ENCODE peak calls at places on chromosome 2, in ten cellular contexts. One of them, this sample, is unnamed.
A peak's percentile ranks its signal among the peaks of the same experiment; 100 is the strongest.

GRCh38 chr2:9693138-9693520 is 62.3 kb upstream of the YWHAQ start:
- DNase-seq in endothelial cell of umbilical vein: no peak
- DNase-seq in WTC11: no peak
- DNase-seq in A549: no peak
- DNase-seq in HCT116: no peak
- DNase-seq in HepG2: no peak
- DNase-seq in SK-N-SH: no peak
- DNase-seq in K562: no peak
- DNase-seq in NB4: no peak
- DNase-seq in H1: no peak
- DNase-seq in this sample: no peak

GRCh38 chr2:68591225-68591624 is 52.2 kb upstream of the PROKR1 start:
- DNase-seq in HCT116: no peak
- DNase-seq in WTC11: no peak
- DNase-seq in H1: no peak
- DNase-seq in HepG2: no peak
- DNase-seq in endothelial cell of umbilical vein: no peak
- DNase-seq in SK-N-SH: no peak
- DNase-seq in A549: no peak
- DNase-seq in NB4: no peak
- DNase-seq in K562: no peak
- DNase-seq in this sample: no peak

GRCh38 chr2:156339110-156339847 is 6.8 kb upstream of the NR4A2 start:
- DNase-seq in NB4: no peak
- DNase-seq in H1: no peak
- DNase-seq in A549: peak; percentile 29
- DNase-seq in HCT116: peak; percentile 93
- DNase-seq in HepG2: no peak
- DNase-seq in K562: no peak
- DNase-seq in SK-N-SH: no peak
- DNase-seq in endothelial cell of umbilical vein: no peak
- DNase-seq in WTC11: no peak
- DNase-seq in this sample: no peak

GRCh38 chr2:172968061-172968469 is 107.6 kb upstream of the MAP3K20 start:
- DNase-seq in H1: no peak
- DNase-seq in NB4: no peak
- DNase-seq in endothelial cell of umbilical vein: peak; percentile 98
- DNase-seq in A549: no peak
- DNase-seq in SK-N-SH: no peak
- DNase-seq in K562: no peak
- DNase-seq in HepG2: peak; percentile 20
- DNase-seq in WTC11: no peak
- DNase-seq in HCT116: no peak
- DNase-seq in this sample: no peak

GRCh38 chr2:28567076-28567471 is 71.2 kb downstream of the PLB1 start:
- DNase-seq in H1: no peak
- DNase-seq in SK-N-SH: peak; percentile 71
- DNase-seq in WTC11: peak; percentile 33
- DNase-seq in K562: no peak
- DNase-seq in endothelial cell of umbilical vein: no peak
- DNase-seq in HCT116: no peak
- DNase-seq in A549: peak; percentile 17
- DNase-seq in NB4: no peak
- DNase-seq in HepG2: no peak
- DNase-seq in this sample: no peak

GRCh38 chr2:32356735-32357544 is at the start of gene BIRC6:
- DNase-seq in endothelial cell of umbilical vein: peak; percentile 97
- DNase-seq in H1: peak; percentile 86
- DNase-seq in HCT116: peak; percentile 92
- DNase-seq in K562: peak; percentile 96
- DNase-seq in HepG2: peak; percentile 97
- DNase-seq in NB4: peak; percentile 99
- DNase-seq in WTC11: peak; percentile 96
- DNase-seq in SK-N-SH: peak; percentile 100
- DNase-seq in A549: peak; percentile 99
- DNase-seq in this sample: peak; percentile 85

GRCh38 chr2:191298306-191298705 is 53.1 kb downstream of the MYO1B start:
- DNase-seq in WTC11: no peak
- DNase-seq in SK-N-SH: no peak
- DNase-seq in NB4: no peak
- DNase-seq in H1: no peak
- DNase-seq in HepG2: no peak
- DNase-seq in K562: no peak
- DNase-seq in HCT116: no peak
- DNase-seq in endothelial cell of umbilical vein: no peak
- DNase-seq in A549: no peak
- DNase-seq in this sample: no peak

GRCh38 chr2:145166716-145167115 is 646.8 kb upstream of the ZEB2 start:
- DNase-seq in SK-N-SH: no peak
- DNase-seq in HepG2: no peak
- DNase-seq in endothelial cell of umbilical vein: no peak
- DNase-seq in A549: no peak
- DNase-seq in H1: no peak
- DNase-seq in NB4: no peak
- DNase-seq in WTC11: no peak
- DNase-seq in K562: no peak
- DNase-seq in HCT116: no peak
- DNase-seq in this sample: no peak

GRCh38 chr2:29460191-29460590 is 345.0 kb downstream of the CLIP4 start:
- DNase-seq in K562: no peak
- DNase-seq in HepG2: no peak
- DNase-seq in H1: no peak
- DNase-seq in NB4: no peak
- DNase-seq in WTC11: no peak
- DNase-seq in endothelial cell of umbilical vein: no peak
- DNase-seq in HCT116: no peak
- DNase-seq in SK-N-SH: no peak
- DNase-seq in A549: no peak
- DNase-seq in this sample: no peak

GRCh38 chr2:144583741-144584453 is 64.0 kb upstream of the ZEB2 start:
- DNase-seq in HepG2: no peak
- DNase-seq in HCT116: no peak
- DNase-seq in A549: peak; percentile 13
- DNase-seq in WTC11: no peak
- DNase-seq in K562: no peak
- DNase-seq in SK-N-SH: no peak
- DNase-seq in endothelial cell of umbilical vein: peak; percentile 43
- DNase-seq in H1: no peak
- DNase-seq in NB4: no peak
- DNase-seq in this sample: no peak

GRCh38 chr2:73020657-73021370 is 50.7 kb downstream of the SFXN5 start:
- DNase-seq in A549: peak; percentile 69
- DNase-seq in HCT116: no peak
- DNase-seq in SK-N-SH: peak; percentile 46
- DNase-seq in K562: no peak
- DNase-seq in NB4: no peak
- DNase-seq in H1: no peak
- DNase-seq in HepG2: peak; percentile 97
- DNase-seq in endothelial cell of umbilical vein: peak; percentile 4
- DNase-seq in WTC11: no peak
- DNase-seq in this sample: no peak

GRCh38 chr2:15940661-15941482 is 522 bp downstream of the MYCN start:
- DNase-seq in H1: no peak
- DNase-seq in WTC11: peak; percentile 25
- DNase-seq in SK-N-SH: peak; percentile 84
- DNase-seq in A549: peak; percentile 25
- DNase-seq in K562: no peak
- DNase-seq in HCT116: no peak
- DNase-seq in endothelial cell of umbilical vein: peak; percentile 11
- DNase-seq in NB4: no peak
- DNase-seq in HepG2: no peak
- DNase-seq in this sample: no peak

GRCh38 chr2:43708891-43709290 is 32.7 kb upstream of the C1GALT1C1L start:
- DNase-seq in HepG2: no peak
- DNase-seq in SK-N-SH: no peak
- DNase-seq in K562: no peak
- DNase-seq in H1: no peak
- DNase-seq in A549: no peak
- DNase-seq in endothelial cell of umbilical vein: no peak
- DNase-seq in NB4: no peak
- DNase-seq in HCT116: no peak
- DNase-seq in WTC11: no peak
- DNase-seq in this sample: no peak

GRCh38 chr2:67463810-67464209 is 66.7 kb downstream of the ETAA1 start:
- DNase-seq in endothelial cell of umbilical vein: peak; percentile 17
- DNase-seq in NB4: no peak
- DNase-seq in SK-N-SH: no peak
- DNase-seq in K562: no peak
- DNase-seq in H1: no peak
- DNase-seq in WTC11: no peak
- DNase-seq in HCT116: peak; percentile 64
- DNase-seq in A549: peak; percentile 74
- DNase-seq in HepG2: no peak
- DNase-seq in this sample: no peak

DNA sequence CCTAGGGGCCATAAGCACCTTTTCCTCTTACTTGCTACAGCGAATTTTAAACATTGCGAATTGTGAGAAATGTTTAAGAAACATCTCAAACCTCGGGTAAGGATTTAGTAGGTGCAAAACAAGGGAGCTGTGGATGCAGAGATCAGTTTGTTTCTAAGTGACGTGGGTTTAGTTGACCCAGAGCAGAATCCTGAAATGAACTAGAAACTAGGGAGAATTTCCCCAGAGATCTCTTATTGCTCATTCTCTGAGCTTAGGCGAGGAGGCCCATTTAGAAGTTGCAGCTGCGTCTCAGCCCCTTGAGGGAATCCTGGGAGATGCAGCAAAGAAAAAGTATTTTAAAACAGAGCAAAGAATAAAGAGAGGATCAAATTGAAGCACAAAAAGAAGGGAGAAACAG is 29.3 kb downstream of the FAM124B start:
- DNase-seq in endothelial cell of umbilical vein: no peak
- DNase-seq in HepG2: no peak
- DNase-seq in SK-N-SH: no peak
- DNase-seq in WTC11: no peak
- DNase-seq in HCT116: no peak
- DNase-seq in K562: no peak
- DNase-seq in H1: no peak
- DNase-seq in NB4: no peak
- DNase-seq in A549: no peak
- DNase-seq in this sample: no peak
- TF ChIP-seq MAX in endothelial cell of umbilical vein: no peak
- TF ChIP-seq MAX in HepG2: no peak
- TF ChIP-seq MAX in SK-N-SH: no peak
- TF ChIP-seq MAX in WTC11: no peak
- TF ChIP-seq MAX in HCT116: no peak
- TF ChIP-seq MAX in K562: no peak
- TF ChIP-seq MAX in H1: no peak
- TF ChIP-seq MAX in NB4: no peak
- TF ChIP-seq MAX in A549: no peak
- TF ChIP-seq MAX in this sample: no peak

GRCh38 chr2:219296631-219297391 is 12.4 kb downstream of the PTPRN start:
- DNase-seq in K562: no peak
- DNase-seq in A549: no peak
- DNase-seq in H1: no peak
- DNase-seq in HCT116: no peak
- DNase-seq in NB4: no peak
- DNase-seq in HepG2: no peak
- DNase-seq in endothelial cell of umbilical vein: no peak
- DNase-seq in SK-N-SH: no peak
- DNase-seq in WTC11: no peak
- DNase-seq in this sample: no peak
- TF ChIP-seq MAX in K562: no peak
- TF ChIP-seq MAX in A549: no peak
- TF ChIP-seq MAX in H1: no peak
- TF ChIP-seq MAX in HCT116: no peak
- TF ChIP-seq MAX in NB4: no peak
- TF ChIP-seq MAX in HepG2: no peak
- TF ChIP-seq MAX in endothelial cell of umbilical vein: no peak
- TF ChIP-seq MAX in SK-N-SH: no peak
- TF ChIP-seq MAX in WTC11: no peak
- TF ChIP-seq MAX in this sample: no peak

DNA sequence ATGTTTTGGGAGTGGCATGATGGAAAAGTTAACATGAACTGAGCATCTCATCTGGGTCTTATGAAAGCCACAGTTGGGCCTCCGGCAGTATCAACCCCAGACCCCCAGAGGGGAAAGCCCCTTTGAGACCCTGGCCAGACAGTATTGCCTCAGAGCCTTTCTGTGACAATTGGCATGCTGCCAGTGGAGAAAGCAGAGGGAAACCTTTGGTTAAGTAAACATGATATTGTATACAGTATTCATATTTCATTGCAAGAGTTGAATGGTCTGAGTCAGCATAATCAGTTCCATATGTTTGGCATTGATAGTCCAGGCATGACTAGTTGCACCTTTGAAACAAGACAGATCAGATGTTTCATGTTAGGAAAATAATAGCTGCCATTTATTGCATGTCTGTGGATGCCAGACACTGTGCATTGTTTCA is 20.0 kb downstream of the MERTK start:
- DNase-seq in K562: peak; percentile 51
- DNase-seq in endothelial cell of umbilical vein: peak; percentile 48
- DNase-seq in A549: no peak
- DNase-seq in H1: no peak
- DNase-seq in SK-N-SH: peak; percentile 62
- DNase-seq in HepG2: no peak
- DNase-seq in HCT116: no peak
- DNase-seq in NB4: no peak
- DNase-seq in WTC11: no peak
- DNase-seq in this sample: no peak
- TF ChIP-seq MAX in K562: no peak
- TF ChIP-seq MAX in endothelial cell of umbilical vein: no peak
- TF ChIP-seq MAX in A549: no peak
- TF ChIP-seq MAX in H1: no peak
- TF ChIP-seq MAX in SK-N-SH: peak; percentile 36
- TF ChIP-seq MAX in HepG2: no peak
- TF ChIP-seq MAX in HCT116: no peak
- TF ChIP-seq MAX in NB4: no peak
- TF ChIP-seq MAX in WTC11: no peak
- TF ChIP-seq MAX in this sample: no peak

GRCh38 chr2:160647967-160648685 is 154.5 kb upstream of the RBMS1 start:
- DNase-seq in endothelial cell of umbilical vein: no peak
- DNase-seq in HCT116: no peak
- DNase-seq in A549: no peak
- DNase-seq in H1: no peak
- DNase-seq in K562: no peak
- DNase-seq in WTC11: peak; percentile 13
- DNase-seq in SK-N-SH: no peak
- DNase-seq in NB4: no peak
- DNase-seq in HepG2: no peak
- DNase-seq in this sample: no peak

GRCh38 chr2:160650196-160651108 is 156.8 kb upstream of the RBMS1 start:
- DNase-seq in HCT116: no peak
- DNase-seq in endothelial cell of umbilical vein: peak; percentile 58
- DNase-seq in H1: no peak
- DNase-seq in SK-N-SH: no peak
- DNase-seq in WTC11: no peak
- DNase-seq in A549: no peak
- DNase-seq in HepG2: no peak
- DNase-seq in NB4: peak; percentile 79
- DNase-seq in K562: no peak
- DNase-seq in this sample: no peak

GRCh38 chr2:160649698-160650097 is 156.1 kb upstream of the RBMS1 start:
- DNase-seq in HepG2: no peak
- DNase-seq in A549: no peak
- DNase-seq in NB4: no peak
- DNase-seq in K562: no peak
- DNase-seq in WTC11: no peak
- DNase-seq in HCT116: no peak
- DNase-seq in SK-N-SH: no peak
- DNase-seq in H1: no peak
- DNase-seq in endothelial cell of umbilical vein: no peak
- DNase-seq in this sample: no peak

GRCh38 chr2:160651416-160652200 is 158.0 kb upstream of the RBMS1 start:
- DNase-seq in H1: no peak
- DNase-seq in HCT116: no peak
- DNase-seq in WTC11: no peak
- DNase-seq in endothelial cell of umbilical vein: peak; percentile 20
- DNase-seq in HepG2: no peak
- DNase-seq in K562: no peak
- DNase-seq in SK-N-SH: no peak
- DNase-seq in NB4: no peak
- DNase-seq in A549: no peak
- DNase-seq in this sample: no peak

GRCh38 chr2:160652236-160652635 is 158.6 kb upstream of the RBMS1 start:
- DNase-seq in HCT116: no peak
- DNase-seq in SK-N-SH: no peak
- DNase-seq in endothelial cell of umbilical vein: peak; percentile 60
- DNase-seq in WTC11: no peak
- DNase-seq in HepG2: no peak
- DNase-seq in NB4: peak; percentile 34
- DNase-seq in K562: no peak
- DNase-seq in A549: no peak
- DNase-seq in H1: no peak
- DNase-seq in this sample: no peak
- TF ChIP-seq MAX in HCT116: no peak
- TF ChIP-seq MAX in SK-N-SH: no peak
- TF ChIP-seq MAX in endothelial cell of umbilical vein: no peak
- TF ChIP-seq MAX in WTC11: no peak
- TF ChIP-seq MAX in HepG2: no peak
- TF ChIP-seq MAX in NB4: no peak
- TF ChIP-seq MAX in K562: no peak
- TF ChIP-seq MAX in A549: no peak
- TF ChIP-seq MAX in H1: no peak
- TF ChIP-seq MAX in this sample: no peak